ENCODE peak calls at places on chromosomes 4 and X, in five cellular contexts. One of them, this sample, is unnamed.
A peak's percentile ranks its signal among the peaks of the same experiment; 100 is the strongest.

GRCh38 chrX:53239474-53239873 is 14.5 kb upstream of the KDM5C start:
- DNase-seq in H9: peak; percentile 46
- DNase-seq in esophagus muscularis mucosa: no peak
- DNase-seq in colonic mucosa: no peak
- DNase-seq in CD8-positive, alpha-beta T cell: peak; percentile 69
- DNase-seq in this sample: peak; percentile 22

GRCh38 chr4:173231916-173232315 is 63.3 kb downstream of the GALNT7 start:
- DNase-seq in esophagus muscularis mucosa: no peak
- DNase-seq in colonic mucosa: no peak
- DNase-seq in CD8-positive, alpha-beta T cell: no peak
- DNase-seq in H9: no peak
- DNase-seq in this sample: no peak

GRCh38 chrX:45761920-45762319 is 561.2 kb upstream of the DIPK2B start:
- DNase-seq in colonic mucosa: no peak
- DNase-seq in CD8-positive, alpha-beta T cell: no peak
- DNase-seq in esophagus muscularis mucosa: no peak
- DNase-seq in H9: no peak
- DNase-seq in this sample: no peak

GRCh38 chrX:33339219-33339618 is 127.9 kb upstream of the DMD start:
- DNase-seq in CD8-positive, alpha-beta T cell: no peak
- DNase-seq in esophagus muscularis mucosa: no peak
- DNase-seq in colonic mucosa: no peak
- DNase-seq in H9: peak; percentile 24
- DNase-seq in this sample: no peak

GRCh38 chrX:119579414-119579813 is 5.1 kb downstream of the UBE2A start:
- DNase-seq in esophagus muscularis mucosa: no peak
- DNase-seq in CD8-positive, alpha-beta T cell: no peak
- DNase-seq in colonic mucosa: no peak
- DNase-seq in H9: no peak
- DNase-seq in this sample: no peak

GRCh38 chr4:173647902-173648301 is 117.9 kb upstream of the HAND2 start:
- DNase-seq in CD8-positive, alpha-beta T cell: no peak
- DNase-seq in esophagus muscularis mucosa: no peak
- DNase-seq in H9: no peak
- DNase-seq in colonic mucosa: no peak
- DNase-seq in this sample: no peak

GRCh38 chr4:108685036-108685686 is 34.8 kb downstream of the OSTC start:
- DNase-seq in H9: no peak
- DNase-seq in esophagus muscularis mucosa: no peak
- DNase-seq in colonic mucosa: no peak
- DNase-seq in CD8-positive, alpha-beta T cell: no peak
- DNase-seq in this sample: no peak

GRCh38 chrX:126820700-126821420 is 1.3 kb downstream of the PRR32 start:
- DNase-seq in colonic mucosa: no peak
- DNase-seq in H9: peak; percentile 56
- DNase-seq in CD8-positive, alpha-beta T cell: no peak
- DNase-seq in esophagus muscularis mucosa: no peak
- DNase-seq in this sample: no peak

GRCh38 chr4:87941537-87942392 is 33.7 kb upstream of the SPP1 start:
- DNase-seq in H9: no peak
- DNase-seq in CD8-positive, alpha-beta T cell: no peak
- DNase-seq in colonic mucosa: no peak
- DNase-seq in esophagus muscularis mucosa: no peak
- DNase-seq in this sample: no peak

GRCh38 chr4:169668069-169668721 is 47.8 kb downstream of the CLCN3 start:
- DNase-seq in colonic mucosa: no peak
- DNase-seq in CD8-positive, alpha-beta T cell: no peak
- DNase-seq in esophagus muscularis mucosa: no peak
- DNase-seq in H9: no peak
- DNase-seq in this sample: no peak

GRCh38 chr4:133403913-133404312 is 254.8 kb downstream of the PCDH10 start:
- DNase-seq in colonic mucosa: no peak
- DNase-seq in esophagus muscularis mucosa: no peak
- DNase-seq in H9: no peak
- DNase-seq in CD8-positive, alpha-beta T cell: no peak
- DNase-seq in this sample: no peak

GRCh38 chrX:121504148-121504547 is 456.7 kb downstream of the GLUD2 start:
- DNase-seq in CD8-positive, alpha-beta T cell: no peak
- DNase-seq in esophagus muscularis mucosa: no peak
- DNase-seq in H9: no peak
- DNase-seq in colonic mucosa: no peak
- DNase-seq in this sample: no peak

DNA sequence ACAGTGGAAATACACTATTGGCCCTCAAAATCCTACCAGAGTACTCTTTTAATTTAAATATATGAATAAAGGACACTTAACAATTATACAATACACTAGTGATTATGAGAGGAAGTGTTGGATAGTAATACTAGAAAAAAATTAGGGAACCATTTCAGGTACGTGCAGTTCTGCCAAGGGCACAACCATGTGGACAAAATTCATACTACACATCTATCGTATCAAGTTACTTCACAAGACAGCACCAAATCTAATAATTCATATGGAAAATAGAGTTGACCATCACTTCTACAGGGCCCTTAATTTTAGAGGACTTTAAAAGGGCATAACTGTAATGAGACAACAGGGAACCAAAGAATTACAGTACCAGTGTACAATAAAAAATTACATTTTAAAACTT is 69.2 kb upstream of the ZCCHC13 start:
- DNase-seq in colonic mucosa: no peak
- DNase-seq in esophagus muscularis mucosa: no peak
- DNase-seq in CD8-positive, alpha-beta T cell: no peak
- DNase-seq in H9: no peak
- DNase-seq in this sample: no peak
- TF ChIP-seq CTCF in colonic mucosa: no peak
- TF ChIP-seq CTCF in esophagus muscularis mucosa: no peak
- TF ChIP-seq CTCF in CD8-positive, alpha-beta T cell: no peak
- TF ChIP-seq CTCF in H9: peak; percentile 29
- TF ChIP-seq CTCF in this sample: no peak

GRCh38 chr4:145885666-145886065 is 53.0 kb downstream of the ZNF827 start:
- DNase-seq in colonic mucosa: no peak
- DNase-seq in CD8-positive, alpha-beta T cell: no peak
- DNase-seq in H9: no peak
- DNase-seq in esophagus muscularis mucosa: no peak
- DNase-seq in this sample: no peak

GRCh38 chr4:145884775-145885174 is 53.8 kb downstream of the ZNF827 start:
- DNase-seq in colonic mucosa: no peak
- DNase-seq in CD8-positive, alpha-beta T cell: no peak
- DNase-seq in esophagus muscularis mucosa: no peak
- DNase-seq in H9: no peak
- DNase-seq in this sample: no peak

GRCh38 chr4:145888393-145888792 is 50.2 kb downstream of the ZNF827 start:
- DNase-seq in colonic mucosa: no peak
- DNase-seq in CD8-positive, alpha-beta T cell: no peak
- DNase-seq in esophagus muscularis mucosa: no peak
- DNase-seq in H9: no peak
- DNase-seq in this sample: no peak

GRCh38 chr4:145886871-145887240 is 51.8 kb downstream of the ZNF827 start:
- DNase-seq in colonic mucosa: no peak
- DNase-seq in H9: no peak
- DNase-seq in esophagus muscularis mucosa: no peak
- DNase-seq in CD8-positive, alpha-beta T cell: no peak
- DNase-seq in this sample: no peak

GRCh38 chr4:145887241-145887964 is 51.2 kb downstream of the ZNF827 start:
- DNase-seq in esophagus muscularis mucosa: no peak
- DNase-seq in H9: no peak
- DNase-seq in colonic mucosa: no peak
- DNase-seq in CD8-positive, alpha-beta T cell: no peak
- DNase-seq in this sample: no peak
- TF ChIP-seq CTCF in esophagus muscularis mucosa: no peak
- TF ChIP-seq CTCF in H9: no peak
- TF ChIP-seq CTCF in colonic mucosa: no peak
- TF ChIP-seq CTCF in CD8-positive, alpha-beta T cell: no peak
- TF ChIP-seq CTCF in this sample: no peak

DNA sequence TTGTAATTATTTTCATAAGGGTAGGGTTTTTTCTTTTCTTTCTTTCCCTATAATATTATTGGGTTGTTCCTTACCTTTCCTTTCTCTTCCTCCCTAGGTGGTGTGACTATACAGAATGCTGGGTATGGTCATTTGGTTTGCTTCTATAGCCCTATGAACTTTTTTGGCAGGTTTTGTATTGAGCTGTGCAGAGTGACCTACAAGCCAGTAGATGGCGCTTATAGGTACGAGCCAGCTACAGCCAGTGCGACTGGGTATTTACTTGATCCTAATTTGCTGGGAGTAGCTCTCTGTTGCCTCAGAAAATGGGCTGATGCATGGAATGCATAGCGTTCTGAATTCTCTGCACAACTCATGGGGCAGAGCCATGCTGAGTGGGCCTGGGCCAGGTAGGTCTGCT is 423.3 kb downstream of the MAGEE1 start:
- DNase-seq in esophagus muscularis mucosa: no peak
- DNase-seq in H9: peak; percentile 31
- DNase-seq in colonic mucosa: no peak
- DNase-seq in CD8-positive, alpha-beta T cell: no peak
- DNase-seq in this sample: no peak
- TF ChIP-seq CTCF in esophagus muscularis mucosa: no peak
- TF ChIP-seq CTCF in H9: peak; percentile 61
- TF ChIP-seq CTCF in colonic mucosa: no peak
- TF ChIP-seq CTCF in CD8-positive, alpha-beta T cell: no peak
- TF ChIP-seq CTCF in this sample: no peak

GRCh38 chrX:12352922-12353321 is 214.6 kb downstream of the FRMPD4 start:
- DNase-seq in esophagus muscularis mucosa: no peak
- DNase-seq in CD8-positive, alpha-beta T cell: no peak
- DNase-seq in colonic mucosa: no peak
- DNase-seq in H9: no peak
- DNase-seq in this sample: no peak

GRCh38 chrX:12344954-12345353 is 206.7 kb downstream of the FRMPD4 start:
- DNase-seq in CD8-positive, alpha-beta T cell: no peak
- DNase-seq in colonic mucosa: no peak
- DNase-seq in H9: no peak
- DNase-seq in esophagus muscularis mucosa: no peak
- DNase-seq in this sample: no peak

GRCh38 chrX:12349201-12349600 is 210.9 kb downstream of the FRMPD4 start:
- DNase-seq in esophagus muscularis mucosa: no peak
- DNase-seq in colonic mucosa: no peak
- DNase-seq in H9: peak; percentile 31
- DNase-seq in CD8-positive, alpha-beta T cell: no peak
- DNase-seq in this sample: no peak
- TF ChIP-seq CTCF in esophagus muscularis mucosa: no peak
- TF ChIP-seq CTCF in colonic mucosa: no peak
- TF ChIP-seq CTCF in H9: peak; percentile 49
- TF ChIP-seq CTCF in CD8-positive, alpha-beta T cell: no peak
- TF ChIP-seq CTCF in this sample: no peak

DNA sequence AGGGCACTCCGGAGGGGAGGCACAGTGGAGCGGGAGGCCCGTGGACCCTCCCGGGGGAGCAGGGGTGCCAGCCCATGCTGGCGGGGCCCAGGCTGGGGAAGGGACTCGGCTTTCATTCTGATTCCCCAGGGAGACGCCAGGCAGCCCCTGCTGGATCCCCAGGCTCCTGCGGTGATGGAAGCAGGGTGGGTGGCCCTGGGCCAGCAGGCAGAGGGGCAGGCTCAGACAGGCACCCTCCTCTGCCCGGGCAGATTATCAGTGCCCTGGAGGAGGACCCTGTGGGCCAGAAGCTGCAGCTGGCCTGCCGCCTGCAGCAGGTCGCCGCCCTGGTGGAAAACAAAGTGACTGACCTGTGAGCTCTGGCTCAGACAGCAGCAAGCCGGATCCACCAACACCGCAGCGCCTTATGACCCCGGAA is 2.1 kb upstream of the SRPK3 start:
- DNase-seq in esophagus muscularis mucosa: no peak
- DNase-seq in CD8-positive, alpha-beta T cell: no peak
- DNase-seq in H9: no peak
- DNase-seq in colonic mucosa: no peak
- DNase-seq in this sample: no peak
- TF ChIP-seq CTCF in esophagus muscularis mucosa: no peak
- TF ChIP-seq CTCF in CD8-positive, alpha-beta T cell: no peak
- TF ChIP-seq CTCF in H9: peak; percentile 49
- TF ChIP-seq CTCF in colonic mucosa: no peak
- TF ChIP-seq CTCF in this sample: no peak

GRCh38 chrX:155216179-155216939 is at the start of gene VBP1:
- DNase-seq in colonic mucosa: peak; percentile 90
- DNase-seq in CD8-positive, alpha-beta T cell: peak; percentile 80
- DNase-seq in H9: peak; percentile 96
- DNase-seq in esophagus muscularis mucosa: peak; percentile 95
- DNase-seq in this sample: peak; percentile 78
- TF ChIP-seq CTCF in colonic mucosa: peak; percentile 21
- TF ChIP-seq CTCF in CD8-positive, alpha-beta T cell: no peak
- TF ChIP-seq CTCF in H9: peak; percentile 59
- TF ChIP-seq CTCF in esophagus muscularis mucosa: peak; percentile 58
- TF ChIP-seq CTCF in this sample: no peak

GRCh38 chr4:95268819-95269565 is 279.8 kb downstream of the UNC5C start:
- DNase-seq in H9: no peak
- DNase-seq in esophagus muscularis mucosa: no peak
- DNase-seq in CD8-positive, alpha-beta T cell: no peak
- DNase-seq in colonic mucosa: no peak
- DNase-seq in this sample: no peak
- TF ChIP-seq CTCF in H9: no peak
- TF ChIP-seq CTCF in esophagus muscularis mucosa: no peak
- TF ChIP-seq CTCF in CD8-positive, alpha-beta T cell: no peak
- TF ChIP-seq CTCF in colonic mucosa: no peak
- TF ChIP-seq CTCF in this sample: no peak

This sample was measured in endothelial cell.